ENCODE peak calls at places on chromosomes 2 and 18, in six cellular contexts. One of them, this sample, is unnamed. For H3K27me3 and H3K4me1, the result is how much of the 10 kb centered on the place peaks cover.

GRCh38 chr2:96091711-96092579 is 24.4 kb downstream of the ADRA2B start:
- DNase-seq in cardiac muscle cell: no peak
- DNase-seq in left ventricle myocardium inferior: peak
- DNase-seq in hepatocyte: no peak
- DNase-seq in HCT116: no peak
- DNase-seq in pancreas: peak
- DNase-seq in this sample: no peak

GRCh38 chr2:137096693-137097092 is 331.3 kb downstream of the THSD7B start:
- DNase-seq in cardiac muscle cell: no peak
- DNase-seq in left ventricle myocardium inferior: no peak
- DNase-seq in hepatocyte: no peak
- DNase-seq in HCT116: no peak
- DNase-seq in pancreas: no peak
- DNase-seq in this sample: no peak

GRCh38 chr18:37282386-37283037 is 283.1 kb downstream of the CELF4 start:
- DNase-seq in cardiac muscle cell: peak
- DNase-seq in left ventricle myocardium inferior: no peak
- DNase-seq in hepatocyte: no peak
- DNase-seq in HCT116: no peak
- DNase-seq in pancreas: no peak
- DNase-seq in this sample: no peak

GRCh38 chr2:31212659-31213058 is 4.7 kb downstream of the CAPN14 start:
- DNase-seq in cardiac muscle cell: no peak
- DNase-seq in left ventricle myocardium inferior: no peak
- DNase-seq in hepatocyte: no peak
- DNase-seq in HCT116: no peak
- DNase-seq in pancreas: no peak
- DNase-seq in this sample: no peak

GRCh38 chr2:126891681-126892500 is 6.8 kb upstream of the TEX51 start:
- DNase-seq in cardiac muscle cell: no peak
- DNase-seq in left ventricle myocardium inferior: no peak
- DNase-seq in hepatocyte: no peak
- DNase-seq in HCT116: no peak
- DNase-seq in pancreas: no peak
- DNase-seq in this sample: no peak

GRCh38 chr2:48420512-48421197 is 109.3 kb upstream of the STON1 start:
- DNase-seq in cardiac muscle cell: peak
- DNase-seq in left ventricle myocardium inferior: peak
- DNase-seq in hepatocyte: peak
- DNase-seq in HCT116: peak
- DNase-seq in pancreas: peak
- DNase-seq in this sample: peak

GRCh38 chr18:32317651-32318050 is 127.8 kb downstream of the MEP1B start:
- DNase-seq in cardiac muscle cell: peak
- DNase-seq in left ventricle myocardium inferior: no peak
- DNase-seq in hepatocyte: no peak
- DNase-seq in HCT116: no peak
- DNase-seq in pancreas: no peak
- DNase-seq in this sample: no peak

GRCh38 chr18:76528477-76529432 is 33.7 kb upstream of the ZNF516 start:
- DNase-seq in cardiac muscle cell: peak
- DNase-seq in left ventricle myocardium inferior: no peak
- DNase-seq in hepatocyte: peak
- DNase-seq in HCT116: no peak
- DNase-seq in pancreas: no peak
- DNase-seq in this sample: no peak

GRCh38 chr2:170076189-170076588 is 101.8 kb upstream of the MYO3B start:
- DNase-seq in cardiac muscle cell: no peak
- DNase-seq in left ventricle myocardium inferior: no peak
- DNase-seq in hepatocyte: no peak
- DNase-seq in HCT116: no peak
- DNase-seq in pancreas: no peak
- DNase-seq in this sample: no peak

GRCh38 chr18:6576706-6577375 is 152.7 kb upstream of the ARHGAP28 start:
- DNase-seq in cardiac muscle cell: no peak
- DNase-seq in left ventricle myocardium inferior: no peak
- DNase-seq in hepatocyte: no peak
- DNase-seq in HCT116: no peak
- DNase-seq in pancreas: no peak
- DNase-seq in this sample: no peak

GRCh38 chr2:33478968-33479691 is 2.7 kb downstream of the RASGRP3 start:
- DNase-seq in cardiac muscle cell: no peak
- DNase-seq in left ventricle myocardium inferior: no peak
- DNase-seq in hepatocyte: no peak
- DNase-seq in HCT116: no peak
- DNase-seq in pancreas: no peak
- DNase-seq in this sample: no peak

GRCh38 chr18:32095571-32096229 is 4.0 kb downstream of the RNF138 start:
- DNase-seq in cardiac muscle cell: no peak
- DNase-seq in left ventricle myocardium inferior: no peak
- DNase-seq in hepatocyte: no peak
- DNase-seq in HCT116: no peak
- DNase-seq in pancreas: no peak
- DNase-seq in this sample: no peak

GRCh38 chr2:105515581-105516415 is 116.9 kb upstream of the FHL2 start:
- DNase-seq in cardiac muscle cell: no peak
- DNase-seq in left ventricle myocardium inferior: peak
- DNase-seq in hepatocyte: no peak
- DNase-seq in HCT116: no peak
- DNase-seq in pancreas: peak
- DNase-seq in this sample: peak

DNA sequence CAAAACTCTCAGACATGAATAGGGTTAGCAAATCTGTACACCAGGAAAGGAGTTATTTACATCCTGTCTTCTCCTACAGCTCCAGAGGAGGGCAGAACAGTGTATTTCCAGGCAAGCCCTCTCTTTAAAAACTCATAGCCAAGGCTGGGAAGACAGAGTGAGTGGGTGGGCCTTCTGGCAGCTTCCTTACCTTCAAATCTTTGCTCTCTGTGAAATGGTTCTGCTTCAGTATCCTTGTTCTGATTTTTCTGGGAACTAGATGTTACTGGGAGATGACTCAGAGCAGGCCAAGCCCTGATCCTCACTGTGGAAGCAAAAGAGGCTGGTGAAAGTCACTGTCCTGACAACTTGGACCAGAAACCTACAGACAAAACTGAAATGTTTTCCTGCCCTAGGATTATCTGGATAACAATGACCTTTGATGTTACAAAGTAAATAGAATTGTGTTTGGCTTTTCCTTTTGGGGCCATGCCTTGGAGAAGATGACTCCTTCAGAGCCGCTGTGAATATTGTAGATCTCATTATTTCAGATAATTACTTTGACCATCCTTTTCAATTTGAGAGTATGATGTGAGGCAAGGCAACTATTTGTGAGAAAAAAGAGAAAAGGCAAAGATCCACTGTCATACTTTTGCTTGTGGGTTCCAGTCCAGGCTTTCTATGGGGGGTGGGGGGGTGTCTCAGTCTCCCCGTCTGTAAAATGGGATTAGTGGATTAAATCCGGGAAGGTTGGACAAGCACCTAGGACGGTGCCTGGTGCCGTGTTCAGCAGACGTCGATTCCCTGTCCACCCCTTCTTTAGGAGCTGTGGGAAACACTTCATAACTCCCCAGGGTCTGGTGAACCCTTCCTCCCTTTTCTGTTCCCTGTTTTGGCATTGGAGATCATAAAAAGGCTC is 644 bp upstream of the QPCT start:
- DNase-seq in cardiac muscle cell: peak
- DNase-seq in left ventricle myocardium inferior: no peak
- DNase-seq in hepatocyte: peak
- DNase-seq in HCT116: no peak
- DNase-seq in pancreas: no peak
- DNase-seq in this sample: no peak
- H3K27ac ChIP-seq in cardiac muscle cell: no peak
- H3K27ac ChIP-seq in left ventricle myocardium inferior: peak
- H3K27ac ChIP-seq in hepatocyte: peak
- H3K27ac ChIP-seq in HCT116: no peak
- H3K27ac ChIP-seq in pancreas: peak
- H3K27ac ChIP-seq in this sample: peak

DNA sequence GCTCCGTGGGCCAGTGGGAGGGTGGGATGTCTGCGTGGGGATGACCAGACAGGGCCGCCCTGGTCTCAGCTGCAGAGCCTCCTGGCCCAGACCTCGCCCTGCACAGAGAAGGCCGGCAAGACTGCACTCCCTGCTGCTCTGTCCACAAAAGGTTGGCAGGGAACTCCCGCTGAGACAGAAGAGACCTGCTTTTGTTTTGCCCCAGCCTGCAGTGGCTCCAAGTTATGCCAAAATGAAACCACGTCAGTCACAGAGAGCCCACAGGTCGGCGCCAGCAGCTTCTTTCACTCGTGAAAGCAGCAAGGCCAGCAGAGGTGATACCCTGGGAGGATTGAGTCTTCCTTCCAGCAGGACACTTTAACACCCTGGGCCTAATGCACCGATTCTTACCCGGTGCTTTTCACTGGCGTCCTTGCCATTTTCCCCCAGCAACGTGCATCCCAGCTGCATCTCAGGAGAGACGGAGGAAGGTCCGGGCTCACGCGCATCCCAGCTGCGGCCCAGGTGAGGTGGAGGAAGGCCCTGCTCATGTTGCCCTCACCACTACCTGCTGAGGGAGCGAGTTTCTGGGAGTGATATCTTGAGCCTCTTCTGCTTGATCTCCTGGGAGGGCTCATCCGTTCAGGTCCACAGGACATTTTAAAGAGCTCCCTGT is 22.1 kb upstream of the CTDP1 start:
- DNase-seq in cardiac muscle cell: no peak
- DNase-seq in left ventricle myocardium inferior: no peak
- DNase-seq in hepatocyte: no peak
- DNase-seq in HCT116: no peak
- DNase-seq in pancreas: no peak
- DNase-seq in this sample: no peak
- H3K27me3 ChIP-seq in cardiac muscle cell: under half
- H3K27me3 ChIP-seq in left ventricle myocardium inferior: under half
- H3K27me3 ChIP-seq in hepatocyte: under half
- H3K27me3 ChIP-seq in HCT116: under half
- H3K27me3 ChIP-seq in pancreas: under half
- H3K27me3 ChIP-seq in this sample: under half

DNA sequence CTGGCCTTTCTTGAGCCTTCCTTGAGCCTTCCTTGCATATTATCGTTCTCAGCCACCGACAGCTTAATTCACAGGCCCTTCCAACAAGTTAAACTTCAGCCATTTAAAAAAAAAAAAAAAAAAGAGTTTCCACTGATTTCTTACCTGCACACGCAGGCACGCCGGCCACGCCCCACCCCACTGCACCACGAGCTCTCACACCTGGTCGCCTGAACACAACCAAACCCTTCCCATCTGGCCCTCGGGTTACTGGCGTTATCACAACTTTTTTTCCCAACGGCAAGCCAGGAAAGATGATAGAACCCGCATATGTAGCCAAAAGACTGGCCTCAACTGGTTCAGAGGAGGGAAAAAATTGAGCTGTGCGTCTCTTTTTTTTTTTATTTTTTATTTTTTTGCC is 23.2 kb downstream of the BCL11A start:
- DNase-seq in cardiac muscle cell: no peak
- DNase-seq in left ventricle myocardium inferior: no peak
- DNase-seq in hepatocyte: peak
- DNase-seq in HCT116: no peak
- DNase-seq in pancreas: peak
- DNase-seq in this sample: no peak
- H3K4me1 ChIP-seq in cardiac muscle cell: half or more
- H3K4me1 ChIP-seq in left ventricle myocardium inferior: half or more
- H3K4me1 ChIP-seq in hepatocyte: half or more
- H3K4me1 ChIP-seq in HCT116: under half
- H3K4me1 ChIP-seq in pancreas: under half
- H3K4me1 ChIP-seq in this sample: under half

GRCh38 chr2:145066151-145066661 is 546.3 kb upstream of the ZEB2 start:
- DNase-seq in cardiac muscle cell: peak
- DNase-seq in left ventricle myocardium inferior: peak
- DNase-seq in hepatocyte: no peak
- DNase-seq in HCT116: no peak
- DNase-seq in pancreas: no peak
- DNase-seq in this sample: peak
- H3K27ac ChIP-seq in cardiac muscle cell: no peak
- H3K27ac ChIP-seq in left ventricle myocardium inferior: peak
- H3K27ac ChIP-seq in hepatocyte: peak
- H3K27ac ChIP-seq in HCT116: no peak
- H3K27ac ChIP-seq in pancreas: no peak
- H3K27ac ChIP-seq in this sample: peak

GRCh38 chr2:23384551-23385349 is at the start of gene KLHL29:
- DNase-seq in cardiac muscle cell: peak
- DNase-seq in left ventricle myocardium inferior: peak
- DNase-seq in hepatocyte: peak
- DNase-seq in HCT116: no peak
- DNase-seq in pancreas: peak
- DNase-seq in this sample: peak

GRCh38 chr2:23385351-23385747 is 370 bp downstream of the KLHL29 start:
- DNase-seq in cardiac muscle cell: peak
- DNase-seq in left ventricle myocardium inferior: peak
- DNase-seq in hepatocyte: peak
- DNase-seq in HCT116: no peak
- DNase-seq in pancreas: peak
- DNase-seq in this sample: peak

GRCh38 chr2:23381498-23381897 is 3.5 kb upstream of the KLHL29 start:
- DNase-seq in cardiac muscle cell: no peak
- DNase-seq in left ventricle myocardium inferior: no peak
- DNase-seq in hepatocyte: no peak
- DNase-seq in HCT116: no peak
- DNase-seq in pancreas: no peak
- DNase-seq in this sample: no peak

GRCh38 chr2:23381084-23381483 is 3.9 kb upstream of the KLHL29 start:
- DNase-seq in cardiac muscle cell: peak
- DNase-seq in left ventricle myocardium inferior: no peak
- DNase-seq in hepatocyte: no peak
- DNase-seq in HCT116: peak
- DNase-seq in pancreas: no peak
- DNase-seq in this sample: peak

DNA sequence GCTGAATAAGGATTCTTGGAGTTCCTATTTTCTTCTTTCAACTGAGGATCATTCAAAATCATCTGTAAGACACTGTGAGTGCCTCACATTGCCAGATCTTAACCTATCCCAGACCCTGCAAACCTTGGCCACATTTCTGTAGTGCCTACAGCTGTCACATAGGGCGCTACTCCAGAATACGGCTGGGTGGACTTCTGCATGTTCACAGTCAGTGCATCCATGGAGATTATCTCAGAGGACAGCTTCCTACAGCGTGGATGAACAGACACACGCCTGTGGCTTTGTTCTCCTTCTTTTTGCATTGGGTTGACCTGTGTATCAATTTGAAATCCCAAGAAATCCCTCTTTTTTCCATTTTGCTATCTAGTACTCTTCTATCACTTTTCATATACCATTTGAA is 1.9 kb upstream of the KLHL29 start:
- DNase-seq in cardiac muscle cell: no peak
- DNase-seq in left ventricle myocardium inferior: no peak
- DNase-seq in hepatocyte: no peak
- DNase-seq in HCT116: no peak
- DNase-seq in pancreas: no peak
- DNase-seq in this sample: no peak
- H3K27me3 ChIP-seq in cardiac muscle cell: half or more
- H3K27me3 ChIP-seq in left ventricle myocardium inferior: half or more
- H3K27me3 ChIP-seq in hepatocyte: under half
- H3K27me3 ChIP-seq in HCT116: under half
- H3K27me3 ChIP-seq in pancreas: under half
- H3K27me3 ChIP-seq in this sample: under half